ENCODE peak calls at places on chromosomes 11 and 22, in nine cellular contexts. P is A549, M is stomach, Q is NB4, E is MM.1S, B is choroid plexus epithelial cell, C is AG04450, F is AG10803, J is progenitor cell of endocrine pancreas. U is an unnamed sample.

GRCh38 chr22:43451651-43452050 is 39.8 kb downstream of the MPPED1 start:
- DNase-seq in P (no peak), E (no peak), J (no peak), M (no peak), F (no peak), B (no peak), Q (no peak), C (no peak), U (no peak)

GRCh38 chr11:108093128-108093904 is 28.1 kb upstream of the ACAT1 start:
- DNase-seq in Q (no peak), M (no peak), J (no peak), E (no peak), P (peak; percentile 70), C (peak; percentile 53), B (peak; percentile 72), F (peak; percentile 11), U (no peak)

GRCh38 chr11:20353829-20354434 is 9.6 kb upstream of the HTATIP2 start:
- DNase-seq in C (no peak), Q (peak; percentile 37), E (peak; percentile 40), B (peak; percentile 71), F (peak; percentile 36), P (peak; percentile 51), J (no peak), M (peak; percentile 29), U (peak; percentile 54)

GRCh38 chr11:44979536-44980399 is 29.1 kb upstream of the TP53I11 start:
- DNase-seq in C (no peak), E (no peak), J (no peak), Q (no peak), P (peak; percentile 92), M (peak; percentile 92), F (no peak), B (no peak), U (no peak)

GRCh38 chr22:25000686-25001085 is 48.2 kb downstream of the KIAA1671 start:
- DNase-seq in C (no peak), F (no peak), P (no peak), M (no peak), J (no peak), Q (no peak), B (no peak), E (no peak), U (no peak)

GRCh38 chr11:111730871-111731591 is 35.2 kb downstream of the PPP2R1B start:
- DNase-seq in E (no peak), F (peak; percentile 32), C (no peak), P (peak; percentile 62), M (peak; percentile 76), Q (no peak), B (peak; percentile 98), J (no peak), U (no peak)

GRCh38 chr11:60084866-60085265 is 3.6 kb upstream of the MS4A2 start:
- DNase-seq in B (no peak), C (no peak), J (no peak), F (no peak), M (no peak), E (no peak), P (no peak), Q (no peak), U (no peak)

GRCh38 chr11:42974510-42974909 is 337.3 kb upstream of the API5 start:
- DNase-seq in C (no peak), B (no peak), M (no peak), F (no peak), J (no peak), P (peak; percentile 3), E (no peak), Q (peak; percentile 7), U (no peak)

GRCh38 chr11:102007567-102008437 is 39.4 kb upstream of the CFAP300 start:
- DNase-seq in P (peak; percentile 95), B (peak; percentile 72), Q (peak; percentile 40), J (no peak), E (peak; percentile 72), C (peak; percentile 4), M (peak; percentile 50), F (peak; percentile 57), U (peak; percentile 44)

GRCh38 chr11:11620251-11620965 is 1.4 kb downstream of the GALNT18 start:
- DNase-seq in E (no peak), P (peak; percentile 58), Q (no peak), B (no peak), C (no peak), M (peak; percentile 40), F (no peak), J (peak; percentile 38), U (peak; percentile 40)

GRCh38 chr22:24753919-24754318 is 20.6 kb downstream of the PIWIL3 start:
- DNase-seq in M (no peak), F (no peak), B (no peak), E (no peak), C (no peak), J (no peak), P (no peak), Q (no peak), U (no peak)

GRCh38 chr22:50531546-50532352 is 1.9 kb upstream of the TYMP start:
- DNase-seq in P (peak; percentile 75), J (no peak), Q (peak; percentile 77), C (no peak), E (no peak), B (peak; percentile 73), M (peak; percentile 84), F (peak; percentile 77), U (peak; percentile 81)

GRCh38 chr11:125950696-125951645 is 5.1 kb downstream of the VSIG10L2 start:
- DNase-seq in P (no peak), J (no peak), E (no peak), M (no peak), F (peak; percentile 28), B (peak; percentile 9), Q (no peak), C (no peak), U (no peak)

GRCh38 chr11:26651916-26652315 is 69.9 kb downstream of the SLC5A12 start:
- DNase-seq in F (no peak), E (no peak), M (no peak), P (no peak), Q (peak; percentile 5), C (no peak), B (no peak), J (no peak), U (no peak)

DNA sequence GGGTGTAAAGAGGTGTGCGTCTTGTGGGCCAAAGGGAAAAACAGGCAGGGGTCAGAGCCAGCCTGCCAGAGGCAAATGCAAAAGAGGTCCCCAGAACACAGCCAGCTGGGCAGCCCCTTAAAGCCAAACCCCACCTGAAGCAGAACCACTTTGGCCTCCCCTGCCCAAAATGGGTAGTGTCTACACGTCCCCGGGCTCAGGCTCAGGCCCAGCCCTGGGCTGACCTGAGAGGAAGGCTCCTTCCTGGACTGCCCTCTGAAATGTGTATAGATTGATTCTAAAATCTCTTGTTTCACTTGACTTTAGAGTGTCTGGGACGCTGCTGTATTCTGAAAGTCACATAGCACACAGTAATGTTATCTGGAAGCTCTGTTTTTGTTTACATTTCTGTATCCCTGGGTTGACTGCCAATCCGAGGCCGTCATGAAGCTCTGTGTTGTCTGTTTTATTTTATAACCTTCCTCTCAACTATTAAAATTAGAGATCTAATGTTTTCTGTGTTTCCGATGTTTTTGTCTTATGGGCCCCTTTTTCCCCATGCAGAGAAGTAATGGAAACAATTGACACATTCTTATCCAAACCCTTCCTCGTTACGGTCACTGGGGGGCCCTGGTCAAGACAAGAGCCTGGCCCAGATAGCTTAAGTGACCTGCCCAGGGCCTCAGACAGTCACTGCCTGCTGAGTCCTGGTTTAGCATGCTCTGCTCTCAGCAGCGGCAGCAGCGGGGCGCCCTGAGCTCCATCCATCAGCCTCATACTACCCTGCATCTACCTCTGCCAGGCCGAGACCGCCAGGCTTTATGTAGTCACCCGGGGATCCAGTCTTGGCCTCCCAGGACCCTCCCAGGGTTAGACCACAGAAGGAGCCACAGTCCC is 10.1 kb downstream of the OVOL1 start:
- DNase-seq in P (no peak), M (no peak), J (no peak), E (no peak), F (no peak), C (no peak), B (no peak), Q (no peak), U (no peak)
- TF ChIP-seq CTCF in P (no peak), M (no peak), J (no peak), E (no peak), F (no peak), C (no peak), B (no peak), Q (no peak), U (no peak)

DNA sequence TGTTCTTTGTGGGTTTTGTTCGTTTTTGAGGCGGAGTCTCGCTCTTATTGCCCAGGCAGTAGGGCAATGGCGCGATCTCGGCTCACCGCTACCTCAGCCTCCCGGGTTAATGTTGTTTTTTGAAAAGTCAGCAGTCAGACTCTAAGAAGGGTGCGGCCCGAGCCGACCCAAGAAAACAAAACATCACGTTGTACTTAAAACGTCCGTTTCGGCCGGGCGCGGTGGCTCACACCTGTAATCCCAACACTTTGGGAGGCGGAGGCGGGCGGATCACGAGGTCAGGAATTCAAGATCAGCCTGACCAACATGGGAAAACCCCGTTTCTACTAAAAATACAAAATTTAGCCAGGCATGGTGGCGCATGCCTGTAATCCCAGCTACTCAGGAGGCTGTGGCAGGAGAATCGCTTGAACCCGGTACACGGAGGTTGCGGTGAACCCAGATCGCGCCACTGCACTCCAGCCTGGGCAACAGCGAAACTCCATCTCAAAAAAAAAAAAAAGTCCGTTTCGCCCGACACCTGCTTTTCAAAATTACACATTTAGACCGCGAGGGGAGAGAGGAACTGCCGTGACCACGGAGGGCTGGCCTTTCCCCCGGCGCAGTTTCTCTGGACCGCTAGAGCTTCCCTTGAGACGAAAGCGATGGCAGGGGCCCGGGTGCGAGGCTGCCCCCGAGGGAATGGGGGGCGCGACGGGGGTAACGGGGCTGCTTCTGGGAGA is 636 bp downstream of the CD59 start:
- DNase-seq in P (peak; percentile 44), Q (peak; percentile 83), C (no peak), E (peak; percentile 85), M (peak; percentile 50), F (peak; percentile 28), J (peak; percentile 30), B (no peak), U (peak; percentile 75)
- TF ChIP-seq CTCF in P (no peak), Q (no peak), C (peak; percentile 4), E (no peak), M (no peak), F (no peak), J (peak; percentile 25), B (peak; percentile 2), U (no peak)

DNA sequence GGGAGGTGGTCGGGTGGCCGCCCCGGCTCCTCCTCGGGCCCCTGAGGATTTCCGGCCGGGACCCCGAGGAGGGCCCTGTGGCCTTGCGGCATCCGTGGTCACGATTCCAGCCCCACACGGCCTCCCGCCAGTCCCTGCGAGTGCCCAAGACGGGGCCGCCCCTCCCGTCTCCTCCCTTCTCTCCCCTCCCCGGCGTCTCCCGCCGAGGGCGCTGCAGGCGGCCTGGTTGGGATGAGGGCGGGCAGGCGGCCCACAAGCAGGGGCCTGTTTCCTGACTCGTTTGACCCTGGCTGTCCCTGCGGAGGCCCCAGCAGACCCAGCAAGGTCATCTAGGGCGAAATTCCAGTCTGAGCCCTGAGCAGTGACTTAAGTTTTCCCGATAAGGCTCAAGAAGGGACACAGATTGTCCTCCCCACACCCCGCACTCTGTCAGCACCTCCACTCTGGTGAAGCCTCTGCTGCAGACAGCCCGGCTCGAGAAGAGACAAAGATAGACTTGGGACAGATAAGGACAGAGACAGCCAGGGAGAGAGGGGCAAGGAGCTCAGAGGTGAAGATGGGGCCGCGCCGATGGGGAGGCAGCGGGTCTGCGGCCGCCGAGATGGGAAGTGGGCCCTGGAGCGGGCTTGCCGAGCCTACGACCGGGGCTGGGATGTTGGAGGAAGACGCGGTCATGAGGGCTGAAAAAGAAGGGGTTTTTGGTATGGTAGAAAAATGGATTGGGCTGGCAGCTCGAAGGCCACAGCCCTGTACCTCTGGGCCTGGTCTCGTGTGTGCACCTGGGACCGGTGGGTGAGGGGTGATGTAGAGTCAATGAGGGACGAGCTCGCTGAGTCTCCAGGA is 95.0 kb downstream of the SWAP70 start:
- DNase-seq in Q (peak; percentile 95), C (no peak), E (peak; percentile 53), B (peak; percentile 91), J (peak; percentile 52), M (peak; percentile 69), P (peak; percentile 77), F (peak; percentile 91), U (peak; percentile 78)
- TF ChIP-seq CTCF in Q (no peak), C (peak; percentile 34), E (no peak), B (peak; percentile 41), J (no peak), M (no peak), P (no peak), F (peak; percentile 38), U (peak; percentile 26)

GRCh38 chr11:64165482-64165841 is 451 bp downstream of the MACROD1 start:
- DNase-seq in M (no peak), P (peak; percentile 48), E (no peak), F (no peak), B (no peak), Q (peak; percentile 64), C (no peak), J (peak; percentile 37), U (no peak)
- TF ChIP-seq CTCF in M (no peak), P (peak; percentile 18), E (no peak), F (no peak), B (no peak), Q (no peak), C (no peak), J (peak; percentile 39), U (no peak)